ENCODE peak calls at places on chromosomes 3 and 15, in seven cellular contexts. D is NCI-H774; O is WTC11; F is cardiac muscle cell; P is central memory CD4-positive, alpha-beta T cell; H is stimulated activated CD4-positive, alpha-beta T cell treated with anti-CD3 and anti-CD28 coated beads, Interleukin-2, amount 100 ng/mL, for 24 hours; Y is hippocampal formation. M is an unnamed sample.
A peak's percentile ranks its signal among the peaks of the same experiment; 100 is the strongest.

GRCh38 chr3:76582632-76583378 is 457.1 kb upstream of the ROBO2 start:
- DNase-seq in D (no peak), O (no peak), F (no peak), P (no peak), H (no peak), Y (no peak), M (no peak)

GRCh38 chr15:69298697-69299441 is at the start of gene PAQR5:
- DNase-seq in D (peak; percentile 8), O (peak; percentile 43), F (peak; percentile 55), P (no peak), H (no peak), Y (no peak), M (no peak)

GRCh38 chr15:85318048-85318731 is 62.2 kb upstream of the AKAP13 start:
- DNase-seq in D (no peak), O (no peak), F (no peak), P (no peak), H (no peak), Y (no peak), M (peak; percentile 90)

GRCh38 chr15:40002295-40002694 is 36.7 kb downstream of the SRP14 start:
- DNase-seq in D (no peak), O (no peak), F (no peak), P (no peak), H (no peak), Y (no peak), M (peak; percentile 34)

GRCh38 chr15:58748040-58748786 is 1.3 kb downstream of the ADAM10 start:
- DNase-seq in D (no peak), O (no peak), F (peak; percentile 24), P (peak; percentile 43), H (peak; percentile 62), Y (no peak), M (no peak)

GRCh38 chr3:154954750-154955149 is 125.4 kb upstream of the MME start:
- DNase-seq in D (no peak), O (no peak), F (peak; percentile 15), P (no peak), H (no peak), Y (no peak), M (peak; percentile 80)

GRCh38 chr3:76651784-76652183 is 388.1 kb upstream of the ROBO2 start:
- DNase-seq in D (no peak), O (no peak), F (no peak), P (no peak), H (no peak), Y (no peak), M (no peak)

GRCh38 chr3:111903067-111903511 is 44.0 kb downstream of the PHLDB2 start:
- DNase-seq in D (no peak), O (no peak), F (no peak), P (no peak), H (no peak), Y (no peak), M (peak; percentile 70)

GRCh38 chr3:147521646-147522045 is 112.5 kb downstream of the ZIC1 start:
- DNase-seq in D (no peak), O (no peak), F (no peak), P (no peak), H (no peak), Y (no peak), M (peak; percentile 12)

GRCh38 chr15:58070801-58071418 is 5.4 kb upstream of the ALDH1A2 start:
- DNase-seq in D (peak; percentile 46), O (peak; percentile 69), F (peak; percentile 63), P (no peak), H (peak; percentile 44), Y (peak; percentile 45), M (peak; percentile 41)

GRCh38 chr15:67098768-67099282 is 33.4 kb downstream of the SMAD3 start:
- DNase-seq in D (no peak), O (no peak), F (no peak), P (no peak), H (no peak), Y (no peak), M (peak; percentile 24)

GRCh38 chr3:171213178-171213577 is 186.7 kb upstream of the SLC2A2 start:
- DNase-seq in D (no peak), O (no peak), F (no peak), P (no peak), H (no peak), Y (no peak), M (no peak)

GRCh38 chr3:7779331-7779730 is 722.3 kb upstream of the LMCD1 start:
- DNase-seq in D (no peak), O (no peak), F (no peak), P (no peak), H (no peak), Y (no peak), M (peak; percentile 7)

GRCh38 chr3:140904521-140904920 is 37.1 kb upstream of the SLC25A36 start:
- DNase-seq in D (no peak), O (no peak), F (peak; percentile 23), P (no peak), H (no peak), Y (no peak), M (no peak)

GRCh38 chr15:78878356-78878755 is 5.7 kb downstream of the MORF4L1 start:
- DNase-seq in D (no peak), O (no peak), F (no peak), P (no peak), H (no peak), Y (no peak), M (peak; percentile 80)

GRCh38 chr3:196422976-196423781 is 9.0 kb downstream of the UBXN7 start:
- DNase-seq in D (peak; percentile 85), O (no peak), F (peak; percentile 36), P (no peak), H (no peak), Y (peak; percentile 3), M (no peak)

M was measured in amniotic epithelial cell.